ENCODE peak calls at places on chromosome 18, in eight cellular contexts. One of them, this sample, is unnamed.

GRCh38 chr18:35730738-35731370 is 149.3 kb downstream of the GALNT1 start:
- DNase-seq in D341Med: no peak
- DNase-seq in HFFc6: no peak
- DNase-seq in stimulated activated CD4-positive, alpha-beta T cell treated with anti-CD3 and anti-CD28 coated beads, Interleukin-1b, Interleukin-23, amount 100 ng/mL, for 24 hours: no peak
- DNase-seq in iris pigment epithelial cell: no peak
- DNase-seq in activated CD4-positive, alpha-beta T cell treated with anti-CD3 and anti-CD28 coated beads for 24 hours: no peak
- DNase-seq in fibroblast of the aortic adventitia: no peak
- DNase-seq in hepatic stellate cell: no peak
- DNase-seq in this sample: no peak

GRCh38 chr18:5618037-5618688 is 74.4 kb upstream of the EPB41L3 start:
- DNase-seq in D341Med: no peak
- DNase-seq in HFFc6: no peak
- DNase-seq in stimulated activated CD4-positive, alpha-beta T cell treated with anti-CD3 and anti-CD28 coated beads, Interleukin-1b, Interleukin-23, amount 100 ng/mL, for 24 hours: no peak
- DNase-seq in iris pigment epithelial cell: no peak
- DNase-seq in activated CD4-positive, alpha-beta T cell treated with anti-CD3 and anti-CD28 coated beads for 24 hours: no peak
- DNase-seq in fibroblast of the aortic adventitia: no peak
- DNase-seq in hepatic stellate cell: no peak
- DNase-seq in this sample: no peak

GRCh38 chr18:24818451-24818850 is 358.0 kb downstream of the HRH4 start:
- DNase-seq in D341Med: no peak
- DNase-seq in HFFc6: no peak
- DNase-seq in stimulated activated CD4-positive, alpha-beta T cell treated with anti-CD3 and anti-CD28 coated beads, Interleukin-1b, Interleukin-23, amount 100 ng/mL, for 24 hours: no peak
- DNase-seq in iris pigment epithelial cell: no peak
- DNase-seq in activated CD4-positive, alpha-beta T cell treated with anti-CD3 and anti-CD28 coated beads for 24 hours: no peak
- DNase-seq in fibroblast of the aortic adventitia: no peak
- DNase-seq in hepatic stellate cell: no peak
- DNase-seq in this sample: no peak

GRCh38 chr18:24112874-24113615 is 25.8 kb upstream of the CABYR start:
- DNase-seq in D341Med: no peak
- DNase-seq in HFFc6: peak; percentile 12
- DNase-seq in stimulated activated CD4-positive, alpha-beta T cell treated with anti-CD3 and anti-CD28 coated beads, Interleukin-1b, Interleukin-23, amount 100 ng/mL, for 24 hours: no peak
- DNase-seq in iris pigment epithelial cell: peak; percentile 60
- DNase-seq in activated CD4-positive, alpha-beta T cell treated with anti-CD3 and anti-CD28 coated beads for 24 hours: peak; percentile 4
- DNase-seq in fibroblast of the aortic adventitia: no peak
- DNase-seq in hepatic stellate cell: no peak
- DNase-seq in this sample: no peak

GRCh38 chr18:79544386-79544963 is 135.1 kb upstream of the CTDP1 start:
- DNase-seq in D341Med: no peak
- DNase-seq in HFFc6: no peak
- DNase-seq in stimulated activated CD4-positive, alpha-beta T cell treated with anti-CD3 and anti-CD28 coated beads, Interleukin-1b, Interleukin-23, amount 100 ng/mL, for 24 hours: no peak
- DNase-seq in iris pigment epithelial cell: no peak
- DNase-seq in activated CD4-positive, alpha-beta T cell treated with anti-CD3 and anti-CD28 coated beads for 24 hours: no peak
- DNase-seq in fibroblast of the aortic adventitia: no peak
- DNase-seq in hepatic stellate cell: no peak
- DNase-seq in this sample: no peak

GRCh38 chr18:3448845-3449701 is 899 bp upstream of the TGIF1 start:
- DNase-seq in D341Med: peak; percentile 71
- DNase-seq in HFFc6: peak; percentile 95
- DNase-seq in stimulated activated CD4-positive, alpha-beta T cell treated with anti-CD3 and anti-CD28 coated beads, Interleukin-1b, Interleukin-23, amount 100 ng/mL, for 24 hours: no peak
- DNase-seq in iris pigment epithelial cell: peak; percentile 93
- DNase-seq in activated CD4-positive, alpha-beta T cell treated with anti-CD3 and anti-CD28 coated beads for 24 hours: peak; percentile 60
- DNase-seq in fibroblast of the aortic adventitia: peak; percentile 92
- DNase-seq in hepatic stellate cell: peak; percentile 79
- DNase-seq in this sample: peak; percentile 70

GRCh38 chr18:46771141-46771540 is 14.3 kb upstream of the ST8SIA5 start:
- DNase-seq in D341Med: no peak
- DNase-seq in HFFc6: no peak
- DNase-seq in stimulated activated CD4-positive, alpha-beta T cell treated with anti-CD3 and anti-CD28 coated beads, Interleukin-1b, Interleukin-23, amount 100 ng/mL, for 24 hours: no peak
- DNase-seq in iris pigment epithelial cell: no peak
- DNase-seq in activated CD4-positive, alpha-beta T cell treated with anti-CD3 and anti-CD28 coated beads for 24 hours: no peak
- DNase-seq in fibroblast of the aortic adventitia: no peak
- DNase-seq in hepatic stellate cell: no peak
- DNase-seq in this sample: no peak

GRCh38 chr18:46722051-46722450 is 34.8 kb downstream of the ST8SIA5 start:
- DNase-seq in D341Med: no peak
- DNase-seq in HFFc6: no peak
- DNase-seq in stimulated activated CD4-positive, alpha-beta T cell treated with anti-CD3 and anti-CD28 coated beads, Interleukin-1b, Interleukin-23, amount 100 ng/mL, for 24 hours: no peak
- DNase-seq in iris pigment epithelial cell: no peak
- DNase-seq in activated CD4-positive, alpha-beta T cell treated with anti-CD3 and anti-CD28 coated beads for 24 hours: no peak
- DNase-seq in fibroblast of the aortic adventitia: no peak
- DNase-seq in hepatic stellate cell: no peak
- DNase-seq in this sample: no peak

GRCh38 chr18:9732031-9732430 is 23.9 kb downstream of the RAB31 start:
- DNase-seq in D341Med: no peak
- DNase-seq in HFFc6: no peak
- DNase-seq in stimulated activated CD4-positive, alpha-beta T cell treated with anti-CD3 and anti-CD28 coated beads, Interleukin-1b, Interleukin-23, amount 100 ng/mL, for 24 hours: no peak
- DNase-seq in iris pigment epithelial cell: no peak
- DNase-seq in activated CD4-positive, alpha-beta T cell treated with anti-CD3 and anti-CD28 coated beads for 24 hours: no peak
- DNase-seq in fibroblast of the aortic adventitia: no peak
- DNase-seq in hepatic stellate cell: no peak
- DNase-seq in this sample: no peak

GRCh38 chr18:40159141-40160017 is 1795.7 kb upstream of the PIK3C3 start:
- DNase-seq in D341Med: peak; percentile 48
- DNase-seq in HFFc6: peak; percentile 1
- DNase-seq in stimulated activated CD4-positive, alpha-beta T cell treated with anti-CD3 and anti-CD28 coated beads, Interleukin-1b, Interleukin-23, amount 100 ng/mL, for 24 hours: no peak
- DNase-seq in iris pigment epithelial cell: peak; percentile 72
- DNase-seq in activated CD4-positive, alpha-beta T cell treated with anti-CD3 and anti-CD28 coated beads for 24 hours: no peak
- DNase-seq in fibroblast of the aortic adventitia: no peak
- DNase-seq in hepatic stellate cell: no peak
- DNase-seq in this sample: no peak

GRCh38 chr18:70377317-70377799 is 88.5 kb downstream of the SOCS6 start:
- DNase-seq in D341Med: no peak
- DNase-seq in HFFc6: no peak
- DNase-seq in stimulated activated CD4-positive, alpha-beta T cell treated with anti-CD3 and anti-CD28 coated beads, Interleukin-1b, Interleukin-23, amount 100 ng/mL, for 24 hours: no peak
- DNase-seq in iris pigment epithelial cell: no peak
- DNase-seq in activated CD4-positive, alpha-beta T cell treated with anti-CD3 and anti-CD28 coated beads for 24 hours: no peak
- DNase-seq in fibroblast of the aortic adventitia: peak; percentile 48
- DNase-seq in hepatic stellate cell: no peak
- DNase-seq in this sample: no peak

GRCh38 chr18:69895081-69896047 is 52.3 kb downstream of the CD226 start:
- DNase-seq in D341Med: no peak
- DNase-seq in HFFc6: no peak
- DNase-seq in stimulated activated CD4-positive, alpha-beta T cell treated with anti-CD3 and anti-CD28 coated beads, Interleukin-1b, Interleukin-23, amount 100 ng/mL, for 24 hours: no peak
- DNase-seq in iris pigment epithelial cell: no peak
- DNase-seq in activated CD4-positive, alpha-beta T cell treated with anti-CD3 and anti-CD28 coated beads for 24 hours: no peak
- DNase-seq in fibroblast of the aortic adventitia: no peak
- DNase-seq in hepatic stellate cell: no peak
- DNase-seq in this sample: no peak

GRCh38 chr18:79595876-79596374 is 83.7 kb upstream of the CTDP1 start:
- DNase-seq in D341Med: no peak
- DNase-seq in HFFc6: no peak
- DNase-seq in stimulated activated CD4-positive, alpha-beta T cell treated with anti-CD3 and anti-CD28 coated beads, Interleukin-1b, Interleukin-23, amount 100 ng/mL, for 24 hours: no peak
- DNase-seq in iris pigment epithelial cell: no peak
- DNase-seq in activated CD4-positive, alpha-beta T cell treated with anti-CD3 and anti-CD28 coated beads for 24 hours: no peak
- DNase-seq in fibroblast of the aortic adventitia: no peak
- DNase-seq in hepatic stellate cell: no peak
- DNase-seq in this sample: no peak

GRCh38 chr18:31819106-31819924 is 58.6 kb upstream of the SLC25A52 start:
- DNase-seq in D341Med: peak; percentile 46
- DNase-seq in HFFc6: peak; percentile 52
- DNase-seq in stimulated activated CD4-positive, alpha-beta T cell treated with anti-CD3 and anti-CD28 coated beads, Interleukin-1b, Interleukin-23, amount 100 ng/mL, for 24 hours: no peak
- DNase-seq in iris pigment epithelial cell: peak; percentile 49
- DNase-seq in activated CD4-positive, alpha-beta T cell treated with anti-CD3 and anti-CD28 coated beads for 24 hours: no peak
- DNase-seq in fibroblast of the aortic adventitia: peak; percentile 69
- DNase-seq in hepatic stellate cell: peak; percentile 11
- DNase-seq in this sample: no peak

GRCh38 chr18:25169701-25170100 is 182.3 kb downstream of the ZNF521 start:
- DNase-seq in D341Med: no peak
- DNase-seq in HFFc6: peak; percentile 26
- DNase-seq in stimulated activated CD4-positive, alpha-beta T cell treated with anti-CD3 and anti-CD28 coated beads, Interleukin-1b, Interleukin-23, amount 100 ng/mL, for 24 hours: no peak
- DNase-seq in iris pigment epithelial cell: peak; percentile 8
- DNase-seq in activated CD4-positive, alpha-beta T cell treated with anti-CD3 and anti-CD28 coated beads for 24 hours: no peak
- DNase-seq in fibroblast of the aortic adventitia: no peak
- DNase-seq in hepatic stellate cell: no peak
- DNase-seq in this sample: no peak

GRCh38 chr18:4636957-4637356 is 181.8 kb upstream of the DLGAP1 start:
- DNase-seq in D341Med: no peak
- DNase-seq in HFFc6: no peak
- DNase-seq in stimulated activated CD4-positive, alpha-beta T cell treated with anti-CD3 and anti-CD28 coated beads, Interleukin-1b, Interleukin-23, amount 100 ng/mL, for 24 hours: no peak
- DNase-seq in iris pigment epithelial cell: no peak
- DNase-seq in activated CD4-positive, alpha-beta T cell treated with anti-CD3 and anti-CD28 coated beads for 24 hours: no peak
- DNase-seq in fibroblast of the aortic adventitia: no peak
- DNase-seq in hepatic stellate cell: no peak
- DNase-seq in this sample: no peak

GRCh38 chr18:67672719-67673118 is 156.2 kb upstream of the DSEL start:
- DNase-seq in D341Med: no peak
- DNase-seq in HFFc6: no peak
- DNase-seq in stimulated activated CD4-positive, alpha-beta T cell treated with anti-CD3 and anti-CD28 coated beads, Interleukin-1b, Interleukin-23, amount 100 ng/mL, for 24 hours: no peak
- DNase-seq in iris pigment epithelial cell: no peak
- DNase-seq in activated CD4-positive, alpha-beta T cell treated with anti-CD3 and anti-CD28 coated beads for 24 hours: no peak
- DNase-seq in fibroblast of the aortic adventitia: peak; percentile 58
- DNase-seq in hepatic stellate cell: no peak
- DNase-seq in this sample: no peak

This sample was measured in activated T-helper 1 cell treated with anti-CD3 and anti-CD28 coated beads, Interleukin-2, amount 50 U/mL, for 16 hours.